ENCODE peak calls at places on chromosomes 6 and 20, in four cellular contexts. N is H9, F is body of pancreas, J is neural progenitor cell. O is an unnamed sample. For H3K4me1, the result is how much of the 10 kb centered on the place peaks cover.

GRCh38 chr6:150301871-150302800 is 66.7 kb upstream of the IYD start:
- DNase-seq in J (no peak), F (no peak), N (no peak), O (no peak)

GRCh38 chr6:159074120-159074684 is 29.4 kb upstream of the TAGAP start:
- DNase-seq in F (no peak), J (peak), N (peak), O (peak)

GRCh38 chr6:110404602-110405001 is 10.8 kb downstream of the DDO start:
- DNase-seq in F (no peak), N (no peak), J (no peak), O (no peak)

GRCh38 chr6:1736346-1737105 is 126.8 kb downstream of the FOXC1 start:
- DNase-seq in J (no peak), F (no peak), N (no peak), O (no peak)

GRCh38 chr20:17504326-17504897 is 26.8 kb downstream of the BFSP1 start:
- DNase-seq in J (no peak), F (no peak), N (peak), O (no peak)

GRCh38 chr6:2765896-2766766 is 938 bp downstream of the WRNIP1 start:
- DNase-seq in F (peak), J (peak), N (no peak), O (peak)

GRCh38 chr20:461254-462198 is 807 bp downstream of the TBC1D20 start:
- DNase-seq in N (peak), J (peak), F (peak), O (peak)

GRCh38 chr20:50271674-50272412 is 81.2 kb downstream of the CEBPB start:
- DNase-seq in F (peak), N (no peak), J (no peak), O (peak)

GRCh38 chr6:56420296-56420695 is 172.9 kb upstream of the COL21A1 start:
- DNase-seq in J (no peak), N (no peak), F (no peak), O (no peak)

GRCh38 chr6:31713465-31713864 is 1.7 kb upstream of the LY6G6D start:
- DNase-seq in N (no peak), J (no peak), F (no peak), O (no peak)

GRCh38 chr6:21891065-21891464 is 297.5 kb downstream of the SOX4 start:
- DNase-seq in F (no peak), J (no peak), N (peak), O (no peak)

GRCh38 chr6:56745971-56746370 is 103.3 kb upstream of the DST start:
- DNase-seq in J (no peak), N (no peak), F (no peak), O (no peak)

GRCh38 chr20:40763646-40764295 is 74.7 kb upstream of the MAFB start:
- DNase-seq in N (no peak), F (no peak), J (no peak), O (no peak)

GRCh38 chr20:5627463-5628050 is 122.6 kb upstream of the SHLD1 start:
- DNase-seq in J (no peak), F (no peak), N (no peak), O (no peak)

GRCh38 chr6:76742919-76743318 is 670.5 kb upstream of the IMPG1 start:
- DNase-seq in J (no peak), F (no peak), N (no peak), O (no peak)

GRCh38 chr20:18743665-18744440 is 69.7 kb upstream of the SCP2D1 start:
- DNase-seq in N (no peak), F (no peak), J (no peak), O (no peak)

GRCh38 chr20:32473231-32474008 is 111.7 kb downstream of the NOL4L start:
- DNase-seq in J (peak), N (no peak), F (peak), O (peak)

GRCh38 chr6:56827908-56828649 is 126.8 kb upstream of the BEND6 start:
- DNase-seq in F (no peak), N (no peak), J (no peak), O (no peak)

GRCh38 chr20:51569815-51570741 is 27.6 kb upstream of the NFATC2 start:
- DNase-seq in N (no peak), J (no peak), F (no peak), O (no peak)

GRCh38 chr20:21003902-21004301 is 102.3 kb downstream of the LINC00237 start:
- DNase-seq in J (no peak), F (no peak), N (no peak), O (no peak)

GRCh38 chr6:38499046-38499445 is 140.7 kb downstream of the BTBD9 start:
- DNase-seq in N (no peak), J (no peak), F (no peak), O (no peak)

DNA sequence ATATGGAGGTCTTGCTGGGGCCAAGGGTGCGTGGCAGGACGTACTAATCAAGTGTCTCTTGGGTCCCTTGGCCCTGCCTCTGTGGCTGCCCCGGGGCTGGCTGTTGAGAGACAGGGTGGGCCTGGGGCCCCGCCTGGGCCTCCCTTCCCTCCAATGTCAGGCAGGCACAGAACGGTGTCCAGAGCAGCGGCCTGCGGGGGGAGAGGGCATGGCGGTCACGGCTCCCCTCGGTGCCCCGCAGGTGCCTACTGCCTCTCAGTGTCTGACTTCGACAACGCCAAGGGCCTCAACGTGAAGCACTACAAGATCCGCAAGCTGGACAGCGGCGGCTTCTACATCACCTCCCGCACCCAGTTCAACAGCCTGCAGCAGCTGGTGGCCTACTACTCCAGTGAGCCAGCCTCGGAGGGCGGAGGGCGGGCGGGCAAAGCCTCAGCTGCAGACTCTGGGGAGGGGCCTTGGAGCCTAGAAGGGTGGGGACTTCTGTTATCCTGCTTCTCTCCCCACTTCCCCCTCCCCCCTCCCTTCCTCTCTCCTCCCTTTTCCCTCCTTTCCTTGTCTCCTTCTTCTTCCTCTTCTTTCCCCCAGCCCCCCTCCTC is 50.1 kb downstream of the SRC start:
- DNase-seq in J (peak), F (no peak), N (peak), O (no peak)
- H3K4me1 ChIP-seq in J (under half), F (under half), N (under half), O (under half)

DNA sequence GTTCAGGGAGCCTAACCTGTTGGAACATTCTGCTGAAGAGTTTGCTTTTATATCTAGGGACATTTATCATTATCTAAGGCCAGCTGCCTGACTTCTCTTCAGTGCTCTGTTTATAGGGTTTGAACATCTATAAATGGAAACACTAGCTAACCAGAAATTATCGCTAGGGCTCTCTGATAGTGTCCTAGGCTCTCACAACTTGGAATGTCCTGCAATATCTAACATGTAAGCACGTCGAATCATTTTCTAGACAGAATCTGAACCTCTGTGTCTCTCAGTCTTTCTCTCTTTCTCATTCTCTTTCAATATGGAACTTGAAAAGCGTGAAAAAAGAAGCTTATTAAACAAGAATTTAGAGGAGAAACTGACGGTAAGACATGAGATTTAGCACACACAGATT is 92.5 kb upstream of the MLIP start:
- DNase-seq in F (no peak), N (no peak), J (no peak), O (no peak)
- TF ChIP-seq CTCF in F (no peak), N (no peak), J (no peak), O (no peak)

GRCh38 chr20:37405351-37405897 is 59.5 kb downstream of the SRC start:
- DNase-seq in N (no peak), J (no peak), F (no peak), O (no peak)

GRCh38 chr20:37407117-37407566 is 61.2 kb downstream of the SRC start:
- DNase-seq in J (no peak), N (no peak), F (no peak), O (no peak)

GRCh38 chr20:37407573-37408002 is 61.6 kb downstream of the SRC start:
- DNase-seq in J (peak), N (no peak), F (peak), O (no peak)

GRCh38 chr20:37404461-37404881 is 58.5 kb downstream of the SRC start:
- DNase-seq in N (no peak), J (no peak), F (no peak), O (no peak)

GRCh38 chr20:37406010-37406998 is 60.4 kb downstream of the SRC start:
- DNase-seq in F (peak), J (peak), N (no peak), O (peak)
- H3K4me1 ChIP-seq in F (under half), J (under half), N (under half), O (under half)

GRCh38 chr20:14622796-14623195 is 285.4 kb upstream of the FLRT3 start:
- DNase-seq in N (peak), F (no peak), J (no peak), O (no peak)
- TF ChIP-seq CTCF in N (peak), F (no peak), J (peak), O (no peak)

GRCh38 chr20:59360934-59361333 is 60.5 kb downstream of the EDN3 start:
- DNase-seq in N (no peak), J (no peak), F (no peak), O (no peak)

GRCh38 chr20:59363094-59363493 is 62.7 kb downstream of the EDN3 start:
- DNase-seq in F (no peak), N (no peak), J (peak), O (no peak)

GRCh38 chr20:59365611-59366284 is 65.3 kb downstream of the EDN3 start:
- DNase-seq in N (no peak), F (peak), J (no peak), O (no peak)

GRCh38 chr20:59359908-59360307 is 59.5 kb downstream of the EDN3 start:
- DNase-seq in J (no peak), N (no peak), F (peak), O (no peak)

GRCh38 chr20:59364611-59365010 is 64.2 kb downstream of the EDN3 start:
- DNase-seq in N (no peak), J (no peak), F (no peak), O (no peak)
- H3K4me1 ChIP-seq in N (under half), J (under half), F (under half), O (under half)

GRCh38 chr6:161924516-161925116 is 650.8 kb upstream of the AGPAT4 start:
- DNase-seq in N (no peak), F (peak), J (no peak), O (no peak)

GRCh38 chr6:161919711-161920110 is 645.9 kb upstream of the AGPAT4 start:
- DNase-seq in F (no peak), J (no peak), N (no peak), O (no peak)

GRCh38 chr6:161921602-161922400 is 647.9 kb upstream of the AGPAT4 start:
- DNase-seq in F (no peak), J (no peak), N (no peak), O (no peak)

GRCh38 chr6:161918608-161919205 is 644.8 kb upstream of the AGPAT4 start:
- DNase-seq in J (no peak), F (no peak), N (no peak), O (no peak)

GRCh38 chr6:161922631-161923119 is 648.8 kb upstream of the AGPAT4 start:
- DNase-seq in N (peak), J (peak), F (peak), O (peak)
- TF ChIP-seq CTCF in N (peak), J (peak), F (peak), O (no peak)

GRCh38 chr6:41713161-41713649 is 22.2 kb downstream of the TFEB start:
- DNase-seq in N (no peak), F (peak), J (no peak), O (peak)
- H3K4me1 ChIP-seq in N (under half), F (half or more), J (under half), O (under half)

DNA sequence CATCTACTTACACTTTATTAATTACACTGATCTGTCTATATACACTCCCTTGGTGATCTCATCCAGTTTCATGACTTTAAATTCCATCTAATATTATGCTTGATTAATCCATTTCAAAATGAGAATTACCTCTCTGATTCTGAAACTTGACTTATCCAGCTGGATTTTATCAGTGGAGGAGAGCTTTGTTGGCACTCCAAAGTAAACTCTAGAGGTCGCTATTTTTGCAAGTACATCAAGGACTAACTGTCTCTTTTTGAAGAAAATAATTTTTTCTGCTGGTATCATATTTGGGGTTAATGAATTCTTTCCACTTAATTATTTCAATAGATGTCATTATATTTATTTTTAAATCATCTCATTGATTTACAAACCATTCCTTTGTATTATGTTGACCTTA is 630.3 kb upstream of the MAN1A1 start:
- DNase-seq in F (no peak), N (no peak), J (peak), O (no peak)
- TF ChIP-seq CTCF in F (no peak), N (peak), J (peak), O (no peak)

DNA sequence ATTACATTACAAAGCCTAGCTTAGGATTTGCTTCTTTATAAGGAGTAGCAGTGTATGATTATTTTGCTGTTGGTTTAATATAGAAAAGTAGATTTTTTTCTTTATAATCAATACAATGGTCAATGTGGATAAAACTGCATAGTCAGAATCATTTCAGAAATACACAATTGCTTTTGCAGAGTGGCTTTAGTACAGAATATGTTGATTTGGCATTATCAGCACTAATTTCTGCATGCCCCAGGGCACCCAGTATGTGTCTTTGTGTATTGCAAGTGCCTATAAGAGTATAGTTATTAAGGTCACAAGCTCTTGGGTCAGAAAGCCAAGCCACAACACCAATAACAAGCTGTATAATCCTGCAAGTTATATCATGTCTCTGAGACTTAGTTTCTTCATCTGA is 258.4 kb downstream of the PLCB1 start:
- DNase-seq in N (no peak), F (no peak), J (no peak), O (no peak)
- H3K4me1 ChIP-seq in N (under half), F (under half), J (under half), O (under half)

GRCh38 chr20:57379263-57379647 is 11.9 kb upstream of the RBM38 start:
- DNase-seq in J (no peak), N (no peak), F (no peak), O (no peak)
- TF ChIP-seq CTCF in J (no peak), N (no peak), F (no peak), O (no peak)